ENCODE peak calls at places on chromosomes 4 and X, in eight cellular contexts. E, C, H, Z, V, J, P and D are unnamed samples.

GRCh38 chr4:69194166-69194565 is 20.4 kb downstream of the UGT2B11 start:
- DNase-seq in C (no peak), Z (no peak), P (no peak), V (no peak), J (no peak), H (no peak), E (no peak), D (no peak)

GRCh38 chrX:155334486-155335316 is at the start of gene CLIC2:
- DNase-seq in P (no peak), Z (no peak), E (peak; percentile 54), H (peak; percentile 1), C (no peak), V (no peak), J (peak; percentile 85), D (peak; percentile 59)

GRCh38 chr4:81173213-81173612 is 41.8 kb downstream of the PRKG2 start:
- DNase-seq in C (no peak), E (no peak), P (no peak), V (no peak), Z (no peak), H (no peak), J (no peak), D (peak; percentile 8)

GRCh38 chr4:36281384-36282106 is at the start of gene DTHD1:
- DNase-seq in C (no peak), V (no peak), H (no peak), J (no peak), E (peak; percentile 15), P (no peak), Z (peak; percentile 7), D (no peak)

GRCh38 chr4:156732634-156733033 is 239.0 kb downstream of the PDGFC start:
- DNase-seq in H (no peak), P (no peak), Z (no peak), E (no peak), J (no peak), C (no peak), V (no peak), D (no peak)

GRCh38 chr4:48336471-48336870 is 4.9 kb upstream of the SLAIN2 start:
- DNase-seq in C (no peak), H (no peak), Z (no peak), E (no peak), V (no peak), P (no peak), J (no peak), D (no peak)

GRCh38 chrX:43166874-43167273 is 388.9 kb upstream of the PPP1R2C start:
- DNase-seq in J (no peak), P (no peak), C (no peak), H (peak; percentile 15), V (no peak), Z (no peak), E (no peak), D (no peak)

GRCh38 chrX:24494544-24495113 is 29.5 kb downstream of the PDK3 start:
- DNase-seq in J (peak; percentile 48), P (no peak), H (peak; percentile 53), V (no peak), Z (no peak), E (peak; percentile 87), C (no peak), D (peak; percentile 30)

GRCh38 chr4:125070869-125071268 is 243.9 kb upstream of the FAT4 start:
- DNase-seq in J (no peak), E (no peak), Z (no peak), C (no peak), V (no peak), P (no peak), H (no peak), D (no peak)

GRCh38 chrX:56211701-56212100 is 20.5 kb upstream of the KLF8 start:
- DNase-seq in P (no peak), Z (no peak), J (no peak), E (no peak), H (no peak), C (no peak), V (no peak), D (no peak)

GRCh38 chrX:13994104-13994503 is 35.6 kb downstream of the GEMIN8 start:
- DNase-seq in H (no peak), C (no peak), V (no peak), J (no peak), E (no peak), Z (no peak), P (no peak), D (no peak)

GRCh38 chr4:24622435-24622834 is 38.1 kb upstream of the DHX15 start:
- DNase-seq in H (no peak), V (no peak), E (no peak), P (no peak), J (no peak), Z (no peak), C (no peak), D (no peak)

GRCh38 chrX:1935805-1936204 is 320.9 kb downstream of the ASMT start:
- DNase-seq in C (no peak), P (no peak), J (no peak), E (no peak), H (no peak), V (no peak), Z (no peak), D (no peak)

GRCh38 chr4:18214656-18215055 is 193.1 kb upstream of the LCORL start:
- DNase-seq in P (no peak), Z (no peak), E (no peak), H (no peak), V (no peak), J (no peak), C (no peak), D (no peak)

GRCh38 chr4:160352637-160353036 is 1249.8 kb downstream of the RAPGEF2 start:
- DNase-seq in E (no peak), C (no peak), Z (no peak), P (no peak), H (no peak), J (no peak), V (no peak), D (no peak)

DNA sequence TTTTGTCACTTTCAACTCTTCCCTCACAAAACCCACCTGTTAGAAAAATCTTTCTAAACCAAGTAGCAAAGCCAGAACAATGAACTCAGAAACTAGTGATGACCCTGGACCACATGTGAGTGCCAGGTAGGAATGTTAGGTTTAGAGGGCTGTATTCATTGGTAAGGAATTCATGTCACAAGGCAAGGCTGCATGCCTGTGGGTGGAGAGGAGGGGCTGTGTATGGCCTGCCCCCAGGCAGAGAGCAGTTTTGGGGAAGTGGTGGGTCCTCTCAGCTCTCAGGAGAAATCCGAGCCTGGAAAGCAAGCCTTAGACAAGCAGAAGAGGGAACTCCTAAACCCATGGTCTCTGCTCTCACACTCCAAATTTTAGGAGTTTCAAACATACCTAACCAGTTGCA is 2.4 kb downstream of the RNF175 start:
- DNase-seq in Z (no peak), C (no peak), J (no peak), P (no peak), V (no peak), H (no peak), E (peak; percentile 49), D (no peak)
- H3K27me3 ChIP-seq in Z (peaks cover 6% of the 10 kb centered on the region), C (no peaks in the 10 kb centered on the region), J (no peaks in the 10 kb centered on the region), P (no peaks in the 10 kb centered on the region), V (peaks cover 43% of the 10 kb centered on the region), H (peaks cover 3% of the 10 kb centered on the region), E (peaks cover 15% of the 10 kb centered on the region), D (peaks cover 25% of the 10 kb centered on the region)

GRCh38 chrX:107714196-107714811 is 61.3 kb downstream of the TSC22D3 start:
- DNase-seq in P (no peak), H (no peak), E (no peak), Z (no peak), J (no peak), V (peak; percentile 71), C (no peak), D (no peak)

GRCh38 chrX:107718156-107718621 is 57.4 kb downstream of the TSC22D3 start:
- DNase-seq in H (peak; percentile 91), C (peak; percentile 76), P (no peak), Z (peak; percentile 45), E (peak; percentile 58), V (peak; percentile 76), J (peak; percentile 52), D (peak; percentile 37)

GRCh38 chrX:107715331-107716044 is 60.1 kb downstream of the TSC22D3 start:
- DNase-seq in V (peak; percentile 78), Z (no peak), H (peak; percentile 64), E (peak; percentile 39), J (no peak), P (no peak), C (no peak), D (no peak)

GRCh38 chrX:107716816-107717700 is 58.5 kb downstream of the TSC22D3 start:
- DNase-seq in V (peak; percentile 95), Z (peak; percentile 78), H (peak; percentile 90), P (peak; percentile 87), J (peak; percentile 45), C (peak; percentile 60), E (peak; percentile 76), D (no peak)

GRCh38 chrX:107716045-107716684 is 59.4 kb downstream of the TSC22D3 start:
- DNase-seq in H (no peak), C (no peak), Z (no peak), P (no peak), J (peak; percentile 20), V (peak; percentile 85), E (peak; percentile 49), D (no peak)
- H3K27me3 ChIP-seq in H (no peaks in the 10 kb centered on the region), C (no peaks in the 10 kb centered on the region), Z (no peaks in the 10 kb centered on the region), P (no peaks in the 10 kb centered on the region), J (no peaks in the 10 kb centered on the region), V (peaks cover 25% of the 10 kb centered on the region), E (peaks cover 4% of the 10 kb centered on the region), D (no peaks in the 10 kb centered on the region)

GRCh38 chrX:11438767-11439166 is 145.6 kb downstream of the AMELX start:
- DNase-seq in H (no peak), Z (no peak), E (peak; percentile 37), J (no peak), V (no peak), P (no peak), C (no peak), D (no peak)

GRCh38 chrX:11434607-11435006 is 141.4 kb downstream of the AMELX start:
- DNase-seq in V (no peak), H (no peak), C (no peak), E (no peak), J (no peak), Z (no peak), P (no peak), D (no peak)

GRCh38 chrX:11438380-11438723 is 145.1 kb downstream of the AMELX start:
- DNase-seq in C (no peak), J (no peak), V (no peak), H (no peak), P (no peak), E (no peak), Z (no peak), D (no peak)

GRCh38 chrX:11437642-11438379 is 144.6 kb downstream of the AMELX start:
- DNase-seq in V (no peak), P (no peak), Z (no peak), C (no peak), J (peak; percentile 72), E (peak; percentile 75), H (peak; percentile 67), D (no peak)

DNA sequence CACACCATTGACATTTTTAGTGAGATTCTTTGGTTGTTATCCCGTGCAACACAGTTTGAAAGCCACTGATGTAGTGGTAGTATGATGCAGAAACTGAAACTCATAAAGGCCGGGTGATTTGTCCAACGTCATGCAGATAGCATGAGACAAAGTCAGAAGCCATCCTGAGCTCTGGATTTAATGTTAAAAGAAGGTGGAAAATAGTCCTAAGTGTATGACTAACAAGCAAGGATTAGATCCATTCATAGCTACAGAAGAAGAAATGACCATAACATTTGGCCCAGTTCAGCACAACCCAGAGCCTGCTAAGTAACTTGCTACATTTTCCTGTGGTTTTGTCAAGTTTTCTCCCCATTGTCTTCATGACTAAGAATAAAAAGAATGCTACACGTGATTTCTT is 142.4 kb downstream of the AMELX start:
- DNase-seq in C (no peak), P (no peak), V (no peak), Z (no peak), J (peak; percentile 60), E (peak; percentile 93), H (no peak), D (no peak)
- H3K27me3 ChIP-seq in C (no peaks in the 10 kb centered on the region), P (no peaks in the 10 kb centered on the region), V (peaks cover 4% of the 10 kb centered on the region), Z (no peaks in the 10 kb centered on the region), J (no peaks in the 10 kb centered on the region), E (no peaks in the 10 kb centered on the region), H (no peaks in the 10 kb centered on the region), D (no peaks in the 10 kb centered on the region)

GRCh38 chrX:129310000-129310399 is 213.3 kb downstream of the SMARCA1 start:
- DNase-seq in Z (no peak), E (no peak), H (no peak), P (no peak), J (no peak), V (no peak), C (no peak), D (no peak)
- H3K27me3 ChIP-seq in Z (no peaks in the 10 kb centered on the region), E (no peaks in the 10 kb centered on the region), H (no peaks in the 10 kb centered on the region), P (no peaks in the 10 kb centered on the region), J (no peaks in the 10 kb centered on the region), V (no peaks in the 10 kb centered on the region), C (no peaks in the 10 kb centered on the region), D (no peaks in the 10 kb centered on the region)